ENCODE peak calls at places on chromosomes 7 and 10, in six cellular contexts. One of them, this sample, is unnamed.

GRCh38 chr7:2650451-2650850 is 18.7 kb downstream of the TTYH3 start:
- DNase-seq in A549: no peak
- DNase-seq in PC-3: no peak
- DNase-seq in PC-9: no peak
- DNase-seq in endothelial cell of umbilical vein: no peak
- DNase-seq in neuronal stem cell: no peak
- DNase-seq in this sample: no peak

GRCh38 chr10:129031233-129032150 is 435.5 kb upstream of the MGMT start:
- DNase-seq in A549: peak
- DNase-seq in endothelial cell of umbilical vein: peak
- DNase-seq in PC-3: peak
- DNase-seq in neuronal stem cell: peak
- DNase-seq in PC-9: no peak
- DNase-seq in this sample: peak

GRCh38 chr10:1054684-1055083 is 1.5 kb upstream of the WDR37 start:
- DNase-seq in PC-9: no peak
- DNase-seq in A549: no peak
- DNase-seq in endothelial cell of umbilical vein: no peak
- DNase-seq in PC-3: no peak
- DNase-seq in neuronal stem cell: no peak
- DNase-seq in this sample: no peak

GRCh38 chr10:89981891-89982290 is 280.5 kb downstream of the KIF20B start:
- DNase-seq in neuronal stem cell: no peak
- DNase-seq in PC-9: no peak
- DNase-seq in A549: no peak
- DNase-seq in endothelial cell of umbilical vein: no peak
- DNase-seq in PC-3: peak
- DNase-seq in this sample: no peak

GRCh38 chr10:98309366-98310355 is 41.7 kb upstream of the LOXL4 start:
- DNase-seq in PC-9: peak
- DNase-seq in neuronal stem cell: peak
- DNase-seq in endothelial cell of umbilical vein: peak
- DNase-seq in PC-3: peak
- DNase-seq in A549: peak
- DNase-seq in this sample: peak

GRCh38 chr7:5284304-5285281 is 1.9 kb downstream of the SLC29A4 start:
- DNase-seq in neuronal stem cell: no peak
- DNase-seq in PC-9: peak
- DNase-seq in A549: peak
- DNase-seq in PC-3: peak
- DNase-seq in endothelial cell of umbilical vein: no peak
- DNase-seq in this sample: peak

GRCh38 chr10:112775347-112775746 is 174.7 kb upstream of the TCF7L2 start:
- DNase-seq in A549: no peak
- DNase-seq in neuronal stem cell: no peak
- DNase-seq in PC-3: no peak
- DNase-seq in endothelial cell of umbilical vein: no peak
- DNase-seq in PC-9: no peak
- DNase-seq in this sample: no peak

GRCh38 chr7:137886266-137886665 is 39.5 kb upstream of the DGKI start:
- DNase-seq in endothelial cell of umbilical vein: no peak
- DNase-seq in A549: no peak
- DNase-seq in neuronal stem cell: no peak
- DNase-seq in PC-9: no peak
- DNase-seq in PC-3: no peak
- DNase-seq in this sample: no peak

GRCh38 chr7:150937848-150938561 is 40.1 kb downstream of the KCNH2 start:
- DNase-seq in endothelial cell of umbilical vein: no peak
- DNase-seq in neuronal stem cell: no peak
- DNase-seq in PC-9: no peak
- DNase-seq in A549: no peak
- DNase-seq in PC-3: peak
- DNase-seq in this sample: no peak

GRCh38 chr10:56934515-56934914 is 573.5 kb upstream of the ZWINT start:
- DNase-seq in PC-9: no peak
- DNase-seq in endothelial cell of umbilical vein: no peak
- DNase-seq in neuronal stem cell: no peak
- DNase-seq in PC-3: no peak
- DNase-seq in A549: no peak
- DNase-seq in this sample: no peak

GRCh38 chr7:129144834-129145668 is 544 bp downstream of the TSPAN33 start:
- DNase-seq in A549: no peak
- DNase-seq in PC-9: no peak
- DNase-seq in neuronal stem cell: no peak
- DNase-seq in PC-3: no peak
- DNase-seq in endothelial cell of umbilical vein: no peak
- DNase-seq in this sample: no peak

GRCh38 chr10:55410415-55410885 is 609.4 kb upstream of the PCDH15 start:
- DNase-seq in endothelial cell of umbilical vein: peak
- DNase-seq in PC-9: no peak
- DNase-seq in neuronal stem cell: peak
- DNase-seq in A549: no peak
- DNase-seq in PC-3: peak
- DNase-seq in this sample: peak

GRCh38 chr7:3754488-3755365 is 453.7 kb downstream of the SDK1 start:
- DNase-seq in endothelial cell of umbilical vein: no peak
- DNase-seq in PC-3: peak
- DNase-seq in neuronal stem cell: peak
- DNase-seq in A549: no peak
- DNase-seq in PC-9: no peak
- DNase-seq in this sample: peak

GRCh38 chr10:99344715-99345114 is 15.6 kb downstream of the CNNM1 start:
- DNase-seq in neuronal stem cell: no peak
- DNase-seq in PC-9: no peak
- DNase-seq in PC-3: no peak
- DNase-seq in endothelial cell of umbilical vein: no peak
- DNase-seq in A549: no peak
- DNase-seq in this sample: no peak

GRCh38 chr7:143463556-143463955 is 14.1 kb upstream of the TAS2R41 start:
- DNase-seq in PC-9: no peak
- DNase-seq in A549: no peak
- DNase-seq in neuronal stem cell: no peak
- DNase-seq in endothelial cell of umbilical vein: no peak
- DNase-seq in PC-3: no peak
- DNase-seq in this sample: no peak

GRCh38 chr7:76002822-76003221 is 8.4 kb upstream of the TMEM120A start:
- DNase-seq in A549: no peak
- DNase-seq in neuronal stem cell: no peak
- DNase-seq in endothelial cell of umbilical vein: no peak
- DNase-seq in PC-9: no peak
- DNase-seq in PC-3: no peak
- DNase-seq in this sample: no peak

GRCh38 chr7:1049006-1049741 is 4.8 kb downstream of the GPR146 start:
- DNase-seq in PC-3: no peak
- DNase-seq in endothelial cell of umbilical vein: peak
- DNase-seq in A549: no peak
- DNase-seq in PC-9: no peak
- DNase-seq in neuronal stem cell: no peak
- DNase-seq in this sample: no peak

GRCh38 chr7:38367301-38367700 is 93.9 kb upstream of the TARP start:
- DNase-seq in neuronal stem cell: no peak
- DNase-seq in PC-3: no peak
- DNase-seq in A549: no peak
- DNase-seq in PC-9: no peak
- DNase-seq in endothelial cell of umbilical vein: no peak
- DNase-seq in this sample: no peak

GRCh38 chr10:36423821-36424248 is 701.6 kb upstream of the ANKRD30A start:
- DNase-seq in neuronal stem cell: no peak
- DNase-seq in A549: no peak
- DNase-seq in PC-9: no peak
- DNase-seq in PC-3: peak
- DNase-seq in endothelial cell of umbilical vein: peak
- DNase-seq in this sample: peak

GRCh38 chr7:129118976-129119375 is 25.5 kb upstream of the TSPAN33 start:
- DNase-seq in PC-3: no peak
- DNase-seq in endothelial cell of umbilical vein: no peak
- DNase-seq in neuronal stem cell: no peak
- DNase-seq in PC-9: no peak
- DNase-seq in A549: no peak
- DNase-seq in this sample: no peak

GRCh38 chr10:42934842-42935241 is 142.0 kb upstream of the RET start:
- DNase-seq in endothelial cell of umbilical vein: no peak
- DNase-seq in neuronal stem cell: no peak
- DNase-seq in PC-9: no peak
- DNase-seq in PC-3: no peak
- DNase-seq in A549: no peak
- DNase-seq in this sample: no peak

GRCh38 chr7:42155836-42156540 is 81.0 kb downstream of the GLI3 start:
- DNase-seq in neuronal stem cell: no peak
- DNase-seq in endothelial cell of umbilical vein: no peak
- DNase-seq in PC-3: no peak
- DNase-seq in PC-9: no peak
- DNase-seq in A549: no peak
- DNase-seq in this sample: no peak

GRCh38 chr10:71927159-71927558 is 37.0 kb upstream of the CHST3 start:
- DNase-seq in A549: no peak
- DNase-seq in endothelial cell of umbilical vein: no peak
- DNase-seq in PC-9: no peak
- DNase-seq in PC-3: no peak
- DNase-seq in neuronal stem cell: no peak
- DNase-seq in this sample: no peak

GRCh38 chr10:26480909-26481703 is 43.0 kb downstream of the APBB1IP start:
- DNase-seq in neuronal stem cell: no peak
- DNase-seq in PC-9: no peak
- DNase-seq in PC-3: no peak
- DNase-seq in endothelial cell of umbilical vein: no peak
- DNase-seq in A549: no peak
- DNase-seq in this sample: no peak

DNA sequence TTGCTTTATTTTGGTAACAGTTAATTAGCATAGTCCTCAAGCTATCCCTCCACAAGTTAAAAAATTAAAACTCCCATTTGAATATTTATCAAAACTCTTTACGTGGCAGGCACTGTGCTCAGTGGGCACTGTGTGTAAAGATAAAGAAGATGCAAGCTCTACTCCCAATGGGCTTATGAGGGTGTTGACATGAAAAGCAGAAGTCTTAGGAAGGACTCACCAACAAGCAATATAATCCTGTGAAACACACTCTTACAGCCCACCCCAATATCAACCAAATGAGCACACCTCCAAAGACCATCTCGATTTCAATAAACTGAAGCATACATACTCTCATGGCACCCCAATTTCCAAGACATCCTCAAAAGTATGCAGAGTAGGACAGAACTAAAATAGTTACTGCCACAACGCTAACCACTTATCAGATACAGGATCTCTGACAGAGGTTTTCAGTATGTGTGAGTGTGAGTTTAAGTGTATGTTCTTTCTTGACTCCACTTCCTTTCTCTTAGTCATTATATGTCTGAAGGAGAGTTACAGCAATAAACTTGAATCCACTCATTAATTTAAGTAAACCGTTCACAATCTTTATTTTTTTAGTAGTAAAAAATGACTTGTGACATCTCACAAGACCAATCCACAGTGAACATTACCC is 120.0 kb downstream of the PDE1C start:
- DNase-seq in A549: no peak
- DNase-seq in PC-9: no peak
- DNase-seq in endothelial cell of umbilical vein: no peak
- DNase-seq in neuronal stem cell: no peak
- DNase-seq in PC-3: peak
- DNase-seq in this sample: no peak
- H3K4me2 ChIP-seq in A549: no peak
- H3K4me2 ChIP-seq in PC-9: no peak
- H3K4me2 ChIP-seq in endothelial cell of umbilical vein: no peak
- H3K4me2 ChIP-seq in neuronal stem cell: no peak
- H3K4me2 ChIP-seq in PC-3: peak
- H3K4me2 ChIP-seq in this sample: no peak

DNA sequence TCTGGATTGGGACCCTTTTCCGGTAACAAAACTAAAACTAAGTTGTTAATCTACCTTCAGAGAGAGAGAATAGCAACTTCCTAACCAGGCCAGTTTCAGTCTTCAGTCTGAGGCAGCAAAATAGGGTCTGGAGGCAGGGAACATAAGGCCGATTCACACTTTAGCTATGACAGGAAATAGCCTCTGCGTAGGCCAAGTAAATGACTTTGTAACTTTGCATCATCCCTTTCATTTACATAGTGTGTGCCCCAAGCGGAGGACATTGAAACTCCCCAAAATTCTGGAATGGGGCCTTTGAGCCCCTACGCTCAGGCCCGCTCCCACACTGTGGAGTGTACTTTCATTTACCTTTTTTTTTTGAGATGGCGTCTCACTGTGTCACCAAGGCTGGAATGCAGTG is 1.7 kb upstream of the UPP1 start:
- DNase-seq in neuronal stem cell: no peak
- DNase-seq in A549: no peak
- DNase-seq in PC-3: peak
- DNase-seq in PC-9: peak
- DNase-seq in endothelial cell of umbilical vein: peak
- DNase-seq in this sample: no peak
- H3K4me2 ChIP-seq in neuronal stem cell: no peak
- H3K4me2 ChIP-seq in A549: peak
- H3K4me2 ChIP-seq in PC-3: peak
- H3K4me2 ChIP-seq in PC-9: peak
- H3K4me2 ChIP-seq in endothelial cell of umbilical vein: peak
- H3K4me2 ChIP-seq in this sample: no peak

DNA sequence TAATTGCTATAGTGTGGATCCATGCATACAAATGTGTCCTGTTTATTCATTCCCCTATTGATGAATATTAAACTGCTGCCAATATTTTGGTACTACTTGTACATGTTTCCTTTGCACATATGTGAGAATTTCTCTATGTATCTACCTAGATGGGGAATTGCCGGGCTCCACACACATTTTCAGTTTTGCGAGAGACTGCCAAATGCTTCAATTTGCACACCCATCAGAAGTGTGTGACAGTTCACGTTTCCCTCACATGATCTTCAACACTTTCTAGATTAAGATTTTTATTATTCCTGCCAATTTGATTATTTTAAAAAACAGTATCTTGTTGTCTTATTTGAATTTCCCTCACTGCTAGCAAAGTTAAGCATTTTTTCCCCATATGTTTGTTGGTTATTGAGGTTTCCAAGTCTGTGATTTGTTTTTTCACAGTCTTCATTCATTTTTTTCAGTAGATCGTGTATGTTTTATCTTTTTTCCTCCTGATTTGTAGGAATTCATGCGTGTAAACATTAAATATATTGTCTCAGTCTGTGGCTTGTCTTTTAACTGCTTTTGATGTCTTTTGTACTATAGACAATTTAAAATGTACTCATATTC is 2.4 kb upstream of the KLF14 start:
- DNase-seq in PC-3: no peak
- DNase-seq in endothelial cell of umbilical vein: no peak
- DNase-seq in A549: no peak
- DNase-seq in PC-9: peak
- DNase-seq in neuronal stem cell: no peak
- DNase-seq in this sample: no peak
- H3K4me2 ChIP-seq in PC-3: no peak
- H3K4me2 ChIP-seq in endothelial cell of umbilical vein: no peak
- H3K4me2 ChIP-seq in A549: no peak
- H3K4me2 ChIP-seq in PC-9: no peak
- H3K4me2 ChIP-seq in neuronal stem cell: no peak
- H3K4me2 ChIP-seq in this sample: no peak

GRCh38 chr7:159023216-159023615 is 121.5 kb downstream of the VIPR2 start:
- DNase-seq in endothelial cell of umbilical vein: no peak
- DNase-seq in PC-9: no peak
- DNase-seq in PC-3: no peak
- DNase-seq in A549: no peak
- DNase-seq in neuronal stem cell: no peak
- DNase-seq in this sample: no peak
- H3K4me2 ChIP-seq in endothelial cell of umbilical vein: no peak
- H3K4me2 ChIP-seq in PC-9: no peak
- H3K4me2 ChIP-seq in PC-3: no peak
- H3K4me2 ChIP-seq in A549: no peak
- H3K4me2 ChIP-seq in neuronal stem cell: no peak
- H3K4me2 ChIP-seq in this sample: no peak

This sample was measured in hepatocyte.